ENCODE peak calls at places on chromosomes 2 and 18, in six cellular contexts. Y is AG04449, S is AG04450, W is cardiac muscle cell, Q is Peyer's patch, T is RWPE1. G is an unnamed sample.

GRCh38 chr2:81324046-81324445 is 1019.5 kb upstream of the LRRTM1 start:
- DNase-seq in W (peak), T (no peak), Q (no peak), Y (no peak), S (no peak), G (no peak)

GRCh38 chr2:174051741-174052638 is 86.8 kb upstream of the SP3 start:
- DNase-seq in Q (no peak), S (peak), T (peak), Y (no peak), W (peak), G (no peak)

GRCh38 chr2:190318931-190319556 is 582 bp downstream of the HIBCH start:
- DNase-seq in Y (no peak), S (no peak), W (peak), T (peak), Q (peak), G (no peak)

GRCh38 chr2:95231723-95232122 is 24.4 kb downstream of the ZNF892 start:
- DNase-seq in T (peak), S (no peak), Q (peak), Y (no peak), W (peak), G (peak)

GRCh38 chr2:177143444-177143843 is 69.2 kb upstream of the HNRNPA3 start:
- DNase-seq in T (peak), Q (no peak), Y (peak), W (no peak), S (no peak), G (no peak)

GRCh38 chr2:150609831-150610582 is 122.5 kb upstream of the RND3 start:
- DNase-seq in W (no peak), Q (no peak), T (no peak), Y (peak), S (peak), G (no peak)

GRCh38 chr2:195520671-195521155 is 136.3 kb upstream of the SLC39A10 start:
- DNase-seq in Q (no peak), Y (peak), W (peak), S (peak), T (peak), G (no peak)

GRCh38 chr2:127561371-127561770 is 25.9 kb downstream of the MYO7B start:
- DNase-seq in T (no peak), S (no peak), Q (peak), Y (no peak), W (no peak), G (no peak)

GRCh38 chr2:85953476-85953875 is 64.7 kb upstream of the ST3GAL5 start:
- DNase-seq in T (no peak), Y (no peak), S (no peak), Q (no peak), W (no peak), G (no peak)

GRCh38 chr18:361941-362913 is 94.4 kb upstream of the THOC1 start:
- DNase-seq in Y (peak), T (no peak), S (peak), Q (peak), W (peak), G (peak)

GRCh38 chr2:33442528-33443069 is 33.9 kb upstream of the RASGRP3 start:
- DNase-seq in Y (no peak), T (no peak), S (no peak), Q (no peak), W (no peak), G (no peak)

GRCh38 chr2:37555457-37555856 is 116.0 kb downstream of the CDC42EP3 start:
- DNase-seq in Y (no peak), T (no peak), W (no peak), Q (peak), S (no peak), G (no peak)

GRCh38 chr2:10861765-10862164 is 49.2 kb upstream of the PDIA6 start:
- DNase-seq in W (no peak), T (no peak), Q (no peak), Y (no peak), S (no peak), G (no peak)

GRCh38 chr2:218567797-218568189 is 358 bp downstream of the USP37 start:
- DNase-seq in Y (no peak), W (no peak), S (no peak), Q (no peak), T (no peak), G (no peak)

GRCh38 chr18:24657461-24657860 is 197.0 kb downstream of the HRH4 start:
- DNase-seq in Y (no peak), T (no peak), S (no peak), W (peak), Q (no peak), G (peak)

GRCh38 chr2:235958631-235959395 is 209.4 kb downstream of the GBX2 start:
- DNase-seq in Q (no peak), T (no peak), W (no peak), Y (no peak), S (no peak), G (no peak)

GRCh38 chr2:63023444-63023843 is 27.2 kb upstream of the OTX1 start:
- DNase-seq in W (peak), Q (no peak), Y (no peak), S (no peak), T (no peak), G (no peak)

GRCh38 chr2:45074713-45075112 is 65.5 kb upstream of the SIX2 start:
- DNase-seq in W (no peak), Q (no peak), T (no peak), S (no peak), Y (no peak), G (no peak)

GRCh38 chr2:215507836-215508235 is 72.0 kb upstream of the FN1 start:
- DNase-seq in S (no peak), W (no peak), Q (no peak), T (no peak), Y (no peak), G (no peak)

GRCh38 chr2:232023426-232023825 is 61.9 kb downstream of the DIS3L2 start:
- DNase-seq in W (no peak), S (no peak), Q (no peak), Y (no peak), T (no peak), G (no peak)

GRCh38 chr2:231621051-231621879 is 28.6 kb downstream of the TEX44 start:
- DNase-seq in T (no peak), Y (no peak), S (no peak), Q (no peak), W (no peak), G (no peak)

GRCh38 chr2:235191933-235192332 is 240.1 kb downstream of the SH3BP4 start:
- DNase-seq in Y (no peak), Q (no peak), S (no peak), T (no peak), W (no peak), G (no peak)

GRCh38 chr2:31736695-31737454 is 156.1 kb upstream of the SRD5A2 start:
- DNase-seq in W (no peak), Q (no peak), Y (no peak), S (no peak), T (no peak), G (no peak)

GRCh38 chr18:11553098-11553940 is 56.1 kb upstream of the SLC35G4 start:
- DNase-seq in T (peak), Q (no peak), W (peak), S (peak), Y (peak), G (peak)

GRCh38 chr18:14086459-14087231 is 45.6 kb downstream of the ZNF519 start:
- DNase-seq in Y (no peak), Q (no peak), W (peak), T (no peak), S (no peak), G (peak)

GRCh38 chr2:54456526-54457325 is 599 bp downstream of the SPTBN1 start:
- DNase-seq in S (no peak), T (peak), Y (no peak), Q (no peak), W (peak), G (peak)

GRCh38 chr2:167127135-167127534 is 238.9 kb downstream of the XIRP2 start:
- DNase-seq in S (no peak), Q (no peak), T (peak), Y (no peak), W (no peak), G (no peak)

GRCh38 chr2:16259010-16259409 is 318.7 kb downstream of the MYCN start:
- DNase-seq in T (no peak), S (no peak), W (no peak), Y (no peak), Q (no peak), G (no peak)

GRCh38 chr18:22674300-22674699 is 256.6 kb upstream of the CTAGE1 start:
- DNase-seq in Q (no peak), W (no peak), S (peak), Y (peak), T (peak), G (no peak)

GRCh38 chr2:11698009-11698922 is 28.3 kb upstream of the NTSR2 start:
- DNase-seq in Q (peak), Y (no peak), T (no peak), S (no peak), W (peak), G (peak)

GRCh38 chr2:235050992-235051351 is 99.2 kb downstream of the SH3BP4 start:
- DNase-seq in T (peak), W (peak), Y (peak), S (peak), Q (peak), G (no peak)

GRCh38 chr18:59820663-59821062 is 79.1 kb upstream of the PMAIP1 start:
- DNase-seq in S (no peak), Y (peak), Q (no peak), T (no peak), W (no peak), G (no peak)

GRCh38 chr2:119838179-119838578 is 78.5 kb downstream of the PTPN4 start:
- DNase-seq in Y (no peak), S (no peak), Q (peak), W (no peak), T (no peak), G (no peak)

GRCh38 chr2:240818543-240819403 is 1.2 kb downstream of the KIF1A start:
- DNase-seq in S (no peak), Y (no peak), T (no peak), Q (peak), W (peak), G (peak)

GRCh38 chr18:38545071-38545470 is 979.5 kb upstream of the CELF4 start:
- DNase-seq in Q (no peak), S (no peak), Y (no peak), W (peak), T (no peak), G (peak)

GRCh38 chr18:10285283-10285640 is 169.2 kb upstream of the APCDD1 start:
- DNase-seq in Y (no peak), Q (no peak), W (no peak), T (no peak), S (no peak), G (no peak)

GRCh38 chr2:11681722-11682589 is 12.0 kb upstream of the NTSR2 start:
- DNase-seq in Y (no peak), T (peak), S (no peak), W (peak), Q (peak), G (peak)

GRCh38 chr2:37143986-37144385 is 12.8 kb downstream of the EIF2AK2 start:
- DNase-seq in Y (no peak), T (no peak), S (no peak), Q (no peak), W (no peak), G (no peak)

GRCh38 chr2:69917854-69918253 is 2.9 kb downstream of the MXD1 start:
- DNase-seq in S (peak), T (peak), Y (no peak), Q (no peak), W (no peak), G (no peak)

DNA sequence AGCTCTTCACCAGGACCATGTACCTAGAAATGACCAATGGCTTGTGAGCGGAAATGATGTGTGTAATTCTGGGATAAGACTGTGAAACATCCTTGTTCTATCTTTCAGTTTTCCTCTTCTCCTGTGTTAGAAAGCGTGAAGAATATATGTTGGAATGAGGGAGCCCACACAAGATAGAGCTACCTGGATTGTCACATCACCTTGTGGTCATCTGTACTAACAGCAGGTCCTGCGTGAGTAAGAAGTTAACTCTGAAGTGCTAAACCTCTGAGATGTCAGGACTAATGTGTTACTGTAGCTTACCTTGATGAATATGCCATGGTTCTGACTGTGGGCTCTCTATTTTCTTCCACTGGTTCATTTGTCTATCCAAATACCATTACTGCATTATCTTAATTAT is 75.6 kb downstream of the FASTKD2 start:
- DNase-seq in S (no peak), T (no peak), Q (no peak), W (peak), Y (no peak), G (no peak)
- TF ChIP-seq CTCF in S (no peak), T (no peak), Q (no peak), W (no peak), Y (no peak), G (no peak)

DNA sequence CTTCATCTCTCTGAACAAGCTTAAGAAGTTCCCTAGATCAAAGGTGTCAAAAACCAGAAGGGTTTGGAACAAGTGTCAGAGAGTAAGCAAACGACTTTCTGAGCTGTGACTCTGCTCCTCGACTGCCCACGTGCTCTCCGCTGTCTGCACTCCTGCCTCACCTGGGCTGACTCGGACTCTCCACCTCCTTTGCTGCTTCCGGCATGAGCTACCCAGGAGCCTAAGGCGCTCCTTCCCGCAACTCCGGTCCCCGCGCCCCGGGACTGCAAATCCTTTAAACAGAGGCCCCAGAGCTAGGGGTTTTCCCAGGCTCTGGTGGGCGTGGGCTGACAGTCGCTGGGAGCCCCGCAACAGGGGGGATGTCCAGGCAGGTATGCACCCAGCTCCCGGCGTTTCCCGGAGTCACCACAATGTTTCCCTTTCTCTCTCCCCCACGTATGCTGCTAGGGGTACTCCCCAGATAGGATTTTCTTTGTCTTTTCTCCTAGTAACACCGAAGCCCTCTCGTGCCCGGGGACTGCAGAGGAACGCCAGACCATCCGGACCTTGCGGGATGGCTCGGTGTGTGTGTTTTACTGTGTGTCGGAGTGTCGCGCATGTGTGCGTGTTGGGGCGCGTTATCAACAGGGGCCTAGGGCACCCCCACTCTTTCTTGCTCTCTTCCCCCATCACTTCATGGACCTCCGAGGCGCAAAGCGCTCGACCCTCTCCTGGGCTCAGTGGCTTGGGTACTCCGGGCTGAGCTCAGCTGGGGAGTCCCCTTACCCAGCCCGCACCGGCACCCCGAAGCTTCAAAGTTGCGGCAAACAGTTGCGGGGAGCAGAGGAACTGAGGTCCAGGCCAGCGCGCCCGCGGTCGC is 719 bp upstream of the THSD7B start:
- DNase-seq in T (peak), W (peak), S (no peak), Y (no peak), Q (no peak), G (peak)
- TF ChIP-seq CTCF in T (no peak), W (no peak), S (no peak), Y (no peak), Q (no peak), G (no peak)

DNA sequence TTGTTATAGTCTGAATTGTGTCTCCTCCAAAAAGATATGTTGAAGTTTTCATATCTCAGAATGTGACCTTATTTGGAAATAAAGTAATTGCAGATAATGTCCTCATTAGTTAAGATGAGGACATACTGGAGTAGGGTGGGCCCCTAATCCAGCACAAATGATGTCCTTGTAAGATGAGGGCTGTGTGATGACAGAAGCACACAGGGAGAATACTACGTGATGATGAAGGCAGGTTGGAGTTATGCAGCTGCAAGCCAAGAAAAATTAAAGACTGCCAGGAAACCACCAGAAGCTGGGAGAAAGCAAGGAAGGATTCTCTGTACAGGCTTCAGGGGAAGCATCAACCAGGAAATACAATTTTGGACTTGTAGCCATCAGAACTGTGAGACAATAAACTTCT is 58.3 kb upstream of the PNPT1 start:
- DNase-seq in T (no peak), S (no peak), Y (no peak), Q (no peak), W (no peak), G (no peak)
- TF ChIP-seq CTCF in T (no peak), S (no peak), Y (no peak), Q (no peak), W (no peak), G (no peak)

GRCh38 chr2:19540739-19541503 is 182.5 kb upstream of the OSR1 start:
- DNase-seq in S (peak), Y (peak), T (peak), Q (peak), W (no peak), G (no peak)

GRCh38 chr2:19543271-19544019 is 185.0 kb upstream of the OSR1 start:
- DNase-seq in T (no peak), W (no peak), Q (no peak), Y (no peak), S (no peak), G (no peak)

GRCh38 chr2:19542796-19543195 is 184.4 kb upstream of the OSR1 start:
- DNase-seq in Q (no peak), S (no peak), W (no peak), T (no peak), Y (no peak), G (no peak)

GRCh38 chr2:19544020-19544383 is 185.6 kb upstream of the OSR1 start:
- DNase-seq in T (no peak), W (no peak), Q (no peak), Y (no peak), S (no peak), G (no peak)

GRCh38 chr2:19541884-19542283 is 183.5 kb upstream of the OSR1 start:
- DNase-seq in Y (no peak), Q (no peak), S (no peak), T (no peak), W (no peak), G (no peak)
- TF ChIP-seq CTCF in Y (no peak), Q (no peak), S (no peak), T (no peak), W (no peak), G (no peak)

DNA sequence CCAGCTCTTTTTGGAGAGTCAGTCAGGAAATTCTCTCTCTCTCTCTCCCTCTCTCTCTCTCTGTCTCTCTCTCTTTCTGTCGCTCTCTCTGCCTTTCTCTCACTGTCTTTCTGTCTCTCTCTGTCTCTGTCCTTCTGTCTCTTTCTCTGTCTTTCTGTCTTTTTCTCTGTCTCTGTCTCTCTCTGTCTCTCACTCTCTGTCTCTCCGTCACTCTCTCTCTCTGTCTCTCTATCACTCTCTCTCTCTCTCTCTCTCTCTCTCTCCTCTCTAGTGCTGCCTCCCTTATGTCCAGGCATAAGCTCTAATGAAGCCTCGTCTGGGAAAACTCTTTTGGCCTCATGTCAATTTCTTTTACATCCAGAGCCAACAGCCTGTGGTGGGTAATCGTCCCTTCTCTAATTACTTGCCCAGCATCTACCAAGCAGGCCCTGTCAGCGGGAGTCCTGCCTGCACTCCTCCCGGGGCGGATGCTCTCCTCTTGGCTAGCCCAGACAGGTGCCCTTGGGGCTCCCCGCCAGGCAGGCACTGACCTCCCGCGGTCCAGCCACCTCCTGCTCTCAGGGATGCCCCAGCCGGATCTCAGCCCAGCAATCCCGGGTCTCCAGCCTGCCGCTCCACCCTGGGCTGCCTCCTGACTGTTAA is 74.1 kb downstream of the NCAPH start:
- DNase-seq in S (no peak), T (no peak), W (no peak), Q (no peak), Y (no peak), G (peak)
- TF ChIP-seq CTCF in S (no peak), T (no peak), W (no peak), Q (no peak), Y (no peak), G (no peak)

DNA sequence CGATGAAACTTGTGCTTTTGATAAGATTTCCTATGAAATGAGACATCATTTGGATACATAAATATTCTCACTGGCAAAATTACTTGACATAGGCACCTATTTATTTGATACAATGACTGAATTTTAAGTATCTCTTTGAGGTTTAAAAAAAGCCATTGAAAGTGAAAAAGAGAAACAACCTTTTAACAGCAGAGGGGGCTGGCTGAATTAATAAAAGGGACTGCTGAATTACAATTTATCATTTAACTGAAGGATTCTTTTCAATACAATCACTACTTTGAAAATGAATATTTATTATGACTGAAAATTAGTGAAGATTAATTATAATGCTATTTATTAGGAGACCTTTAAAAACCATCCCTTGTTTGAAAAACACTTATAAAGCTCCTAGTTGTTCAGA is 335.3 kb downstream of the DLGAP1 start:
- DNase-seq in Q (no peak), W (no peak), S (no peak), Y (no peak), T (no peak), G (no peak)
- TF ChIP-seq CTCF in Q (no peak), W (no peak), S (no peak), Y (no peak), T (no peak), G (no peak)